ENCODE peak calls at places on chromosomes 3 and 15, in eight cellular contexts. W, P, D, R, L, E, I and S are unnamed samples.

GRCh38 chr3:55858302-55858701 is 371.2 kb upstream of the WNT5A start:
- DNase-seq in P (no peak), R (no peak), E (no peak), I (no peak), D (no peak), L (no peak), W (no peak), S (no peak)

GRCh38 chr3:62436785-62437184 is 63.4 kb upstream of the FEZF2 start:
- DNase-seq in I (peak; percentile 4), P (no peak), L (no peak), W (no peak), E (no peak), D (no peak), R (no peak), S (no peak)

GRCh38 chr3:184058029-184058428 is 5.2 kb downstream of the HTR3C start:
- DNase-seq in I (no peak), P (peak; percentile 51), D (no peak), W (no peak), E (no peak), L (no peak), R (no peak), S (no peak)

GRCh38 chr15:94844188-94844532 is 612.8 kb downstream of the MCTP2 start:
- DNase-seq in I (no peak), L (no peak), W (no peak), P (no peak), E (no peak), R (no peak), D (no peak), S (no peak)

GRCh38 chr15:85723960-85724945 is 70.5 kb downstream of the KLHL25 start:
- DNase-seq in D (no peak), W (no peak), L (no peak), R (no peak), P (no peak), I (no peak), E (no peak), S (no peak)

GRCh38 chr15:41691471-41691870 is 31.3 kb downstream of the MGA start:
- DNase-seq in R (no peak), I (no peak), E (no peak), L (no peak), P (no peak), W (no peak), D (no peak), S (no peak)

GRCh38 chr15:57563416-57563815 is 28.3 kb upstream of the MYZAP start:
- DNase-seq in E (no peak), D (no peak), W (no peak), I (no peak), P (no peak), R (no peak), L (no peak), S (no peak)

GRCh38 chr3:197511130-197511529 is 44.6 kb downstream of the BDH1 start:
- DNase-seq in R (no peak), L (no peak), D (no peak), E (no peak), I (no peak), W (no peak), P (peak; percentile 82), S (no peak)

GRCh38 chr3:189419022-189419421 is 212.2 kb upstream of the TP63 start:
- DNase-seq in D (no peak), P (no peak), L (no peak), R (no peak), E (peak; percentile 16), W (no peak), I (no peak), S (peak; percentile 42)

GRCh38 chr3:126540342-126540849 is 16.4 kb downstream of the CHST13 start:
- DNase-seq in D (peak; percentile 39), E (peak; percentile 56), W (peak; percentile 66), P (peak; percentile 88), I (no peak), L (no peak), R (peak; percentile 1), S (no peak)

GRCh38 chr3:69370156-69370944 is 15.5 kb downstream of the FRMD4B start:
- DNase-seq in E (no peak), L (no peak), P (peak; percentile 34), R (no peak), W (peak; percentile 28), D (no peak), I (no peak), S (no peak)

GRCh38 chr3:64674591-64675076 is 13.2 kb downstream of the ADAMTS9 start:
- DNase-seq in I (no peak), P (no peak), E (no peak), L (no peak), D (no peak), R (no peak), W (no peak), S (peak; percentile 3)

GRCh38 chr3:67790043-67790442 is 135.6 kb upstream of the SUCLG2 start:
- DNase-seq in D (peak; percentile 67), W (peak; percentile 5), L (peak; percentile 41), R (peak; percentile 65), E (peak; percentile 28), P (peak; percentile 32), I (peak; percentile 11), S (peak; percentile 18)

GRCh38 chr3:53074761-53075742 is 29.2 kb upstream of the SFMBT1 start:
- DNase-seq in L (no peak), D (no peak), P (no peak), E (no peak), W (no peak), R (no peak), I (no peak), S (no peak)